ENCODE peak calls at places on chromosome 20, in four cellular contexts. One of them, this sample, is unnamed.

GRCh38 chr20:5214826-5215225 is 88.0 kb downstream of the CDS2 start:
- DNase-seq in prostate gland: no peak
- DNase-seq in SJCRH30: no peak
- DNase-seq in mammary epithelial cell: no peak
- DNase-seq in this sample: no peak

GRCh38 chr20:23246682-23247664 is 103.6 kb upstream of the NXT1 start:
- DNase-seq in prostate gland: no peak
- DNase-seq in SJCRH30: no peak
- DNase-seq in mammary epithelial cell: no peak
- DNase-seq in this sample: no peak

GRCh38 chr20:19921349-19921793 is 95.8 kb upstream of the NAA20 start:
- DNase-seq in prostate gland: no peak
- DNase-seq in SJCRH30: no peak
- DNase-seq in mammary epithelial cell: no peak
- DNase-seq in this sample: no peak

GRCh38 chr20:19974621-19975435 is 42.3 kb upstream of the NAA20 start:
- DNase-seq in mammary epithelial cell: peak; percentile 91
- DNase-seq in prostate gland: peak; percentile 87
- DNase-seq in SJCRH30: peak; percentile 77
- DNase-seq in this sample: peak; percentile 89

GRCh38 chr20:57263127-57263609 is 3.3 kb downstream of the BMP7 start:
- DNase-seq in prostate gland: no peak
- DNase-seq in mammary epithelial cell: peak; percentile 30
- DNase-seq in SJCRH30: no peak
- DNase-seq in this sample: no peak

GRCh38 chr20:58433759-58434158 is 44.7 kb downstream of the VAPB start:
- DNase-seq in mammary epithelial cell: peak; percentile 42
- DNase-seq in prostate gland: no peak
- DNase-seq in SJCRH30: no peak
- DNase-seq in this sample: no peak

GRCh38 chr20:25173886-25174308 is 21.6 kb upstream of the ENTPD6 start:
- DNase-seq in mammary epithelial cell: no peak
- DNase-seq in prostate gland: no peak
- DNase-seq in SJCRH30: no peak
- DNase-seq in this sample: no peak

GRCh38 chr20:21099653-21100589 is 6.2 kb downstream of the LINC00237 start:
- DNase-seq in prostate gland: no peak
- DNase-seq in mammary epithelial cell: no peak
- DNase-seq in SJCRH30: no peak
- DNase-seq in this sample: no peak

GRCh38 chr20:47859255-47859654 is 74.0 kb upstream of the SULF2 start:
- DNase-seq in mammary epithelial cell: peak; percentile 10
- DNase-seq in prostate gland: no peak
- DNase-seq in SJCRH30: no peak
- DNase-seq in this sample: no peak

GRCh38 chr20:39347626-39348025 is 385.5 kb downstream of the DHX35 start:
- DNase-seq in mammary epithelial cell: no peak
- DNase-seq in SJCRH30: no peak
- DNase-seq in prostate gland: no peak
- DNase-seq in this sample: no peak

GRCh38 chr20:57469418-57470211 is 55.3 kb downstream of the CTCFL start:
- DNase-seq in mammary epithelial cell: no peak
- DNase-seq in prostate gland: no peak
- DNase-seq in SJCRH30: peak; percentile 62
- DNase-seq in this sample: no peak

GRCh38 chr20:47487175-47487917 is 14.3 kb upstream of the NCOA3 start:
- DNase-seq in prostate gland: no peak
- DNase-seq in mammary epithelial cell: peak; percentile 58
- DNase-seq in SJCRH30: no peak
- DNase-seq in this sample: peak; percentile 13

GRCh38 chr20:1121439-1121838 is 3.0 kb downstream of the PSMF1 start:
- DNase-seq in prostate gland: no peak
- DNase-seq in mammary epithelial cell: no peak
- DNase-seq in SJCRH30: no peak
- DNase-seq in this sample: no peak

GRCh38 chr20:3889489-3890409 is 562 bp downstream of the PANK2 start:
- DNase-seq in mammary epithelial cell: peak; percentile 32
- DNase-seq in SJCRH30: peak; percentile 51
- DNase-seq in prostate gland: no peak
- DNase-seq in this sample: peak; percentile 23

GRCh38 chr20:8667306-8667705 is 401.6 kb upstream of the PLCB4 start:
- DNase-seq in SJCRH30: no peak
- DNase-seq in prostate gland: no peak
- DNase-seq in mammary epithelial cell: no peak
- DNase-seq in this sample: no peak

GRCh38 chr20:3406481-3407425 is 716 bp downstream of the DNAAF9 start:
- DNase-seq in prostate gland: peak; percentile 37
- DNase-seq in mammary epithelial cell: peak; percentile 40
- DNase-seq in SJCRH30: peak; percentile 28
- DNase-seq in this sample: no peak

GRCh38 chr20:22533823-22534751 is 50.3 kb downstream of the FOXA2 start:
- DNase-seq in prostate gland: no peak
- DNase-seq in SJCRH30: no peak
- DNase-seq in mammary epithelial cell: no peak
- DNase-seq in this sample: no peak

GRCh38 chr20:297925-298754 is 770 bp downstream of the ZCCHC3 start:
- DNase-seq in prostate gland: peak; percentile 53
- DNase-seq in SJCRH30: peak; percentile 63
- DNase-seq in mammary epithelial cell: peak; percentile 66
- DNase-seq in this sample: peak; percentile 57

GRCh38 chr20:22585786-22586493 is 1.6 kb upstream of the FOXA2 start:
- DNase-seq in mammary epithelial cell: no peak
- DNase-seq in prostate gland: no peak
- DNase-seq in SJCRH30: no peak
- DNase-seq in this sample: no peak

GRCh38 chr20:46036370-46036769 is 7.4 kb downstream of the SLC12A5 start:
- DNase-seq in mammary epithelial cell: no peak
- DNase-seq in SJCRH30: no peak
- DNase-seq in prostate gland: no peak
- DNase-seq in this sample: no peak

GRCh38 chr20:37915800-37916570 is 13.1 kb downstream of the VSTM2L start:
- DNase-seq in prostate gland: no peak
- DNase-seq in mammary epithelial cell: no peak
- DNase-seq in SJCRH30: peak; percentile 92
- DNase-seq in this sample: no peak

GRCh38 chr20:24657878-24658620 is 188.6 kb downstream of the SYNDIG1 start:
- DNase-seq in prostate gland: no peak
- DNase-seq in mammary epithelial cell: no peak
- DNase-seq in SJCRH30: peak; percentile 39
- DNase-seq in this sample: no peak

GRCh38 chr20:56663660-56664059 is 34.6 kb downstream of the TFAP2C start:
- DNase-seq in mammary epithelial cell: no peak
- DNase-seq in prostate gland: no peak
- DNase-seq in SJCRH30: no peak
- DNase-seq in this sample: no peak

GRCh38 chr20:47133809-47134456 is 222.6 kb downstream of the ZMYND8 start:
- DNase-seq in SJCRH30: peak; percentile 50
- DNase-seq in prostate gland: no peak
- DNase-seq in mammary epithelial cell: peak; percentile 36
- DNase-seq in this sample: no peak

GRCh38 chr20:40856653-40857052 is 167.6 kb upstream of the MAFB start:
- DNase-seq in prostate gland: no peak
- DNase-seq in mammary epithelial cell: no peak
- DNase-seq in SJCRH30: no peak
- DNase-seq in this sample: no peak

GRCh38 chr20:7741866-7742265 is 198.4 kb downstream of the HAO1 start:
- DNase-seq in prostate gland: no peak
- DNase-seq in SJCRH30: no peak
- DNase-seq in mammary epithelial cell: no peak
- DNase-seq in this sample: no peak

GRCh38 chr20:11853359-11853758 is 64.3 kb upstream of the BTBD3 start:
- DNase-seq in SJCRH30: no peak
- DNase-seq in mammary epithelial cell: peak; percentile 55
- DNase-seq in prostate gland: no peak
- DNase-seq in this sample: no peak

GRCh38 chr20:45611054-45611453 is 18.5 kb upstream of the WFDC10A start:
- DNase-seq in prostate gland: no peak
- DNase-seq in mammary epithelial cell: peak; percentile 97
- DNase-seq in SJCRH30: peak; percentile 42
- DNase-seq in this sample: no peak

GRCh38 chr20:8145246-8145639 is 13.2 kb downstream of the PLCB1 start:
- DNase-seq in SJCRH30: no peak
- DNase-seq in prostate gland: no peak
- DNase-seq in mammary epithelial cell: no peak
- DNase-seq in this sample: no peak

GRCh38 chr20:49345538-49345937 is 67.7 kb upstream of the ZNFX1 start:
- DNase-seq in prostate gland: peak; percentile 36
- DNase-seq in mammary epithelial cell: peak; percentile 42
- DNase-seq in SJCRH30: peak; percentile 92
- DNase-seq in this sample: no peak
- H3K27ac ChIP-seq in prostate gland: peak overlapping the region; percentile 7
- H3K27ac ChIP-seq in mammary epithelial cell: peak overlapping the region; percentile 78
- H3K27ac ChIP-seq in SJCRH30: peak overlapping the region; percentile 98
- H3K27ac ChIP-seq in this sample: no peak overlapping the region

GRCh38 chr20:36555248-36555647 is 13.9 kb downstream of the MYL9 start:
- DNase-seq in mammary epithelial cell: no peak
- DNase-seq in prostate gland: no peak
- DNase-seq in SJCRH30: no peak
- DNase-seq in this sample: no peak
- H3K27ac ChIP-seq in mammary epithelial cell: no peak overlapping the region
- H3K27ac ChIP-seq in prostate gland: no peak overlapping the region
- H3K27ac ChIP-seq in SJCRH30: no peak overlapping the region
- H3K27ac ChIP-seq in this sample: no peak overlapping the region

GRCh38 chr20:63627129-63627699 is 313 bp upstream of the GMEB2 start:
- DNase-seq in prostate gland: peak; percentile 93
- DNase-seq in mammary epithelial cell: peak; percentile 94
- DNase-seq in SJCRH30: peak; percentile 99
- DNase-seq in this sample: peak; percentile 56

GRCh38 chr20:63625771-63626423 is 1.0 kb downstream of the GMEB2 start:
- DNase-seq in mammary epithelial cell: no peak
- DNase-seq in prostate gland: no peak
- DNase-seq in SJCRH30: peak; percentile 81
- DNase-seq in this sample: no peak

GRCh38 chr20:63626424-63627128 is at the start of gene GMEB2:
- DNase-seq in prostate gland: peak; percentile 65
- DNase-seq in mammary epithelial cell: no peak
- DNase-seq in SJCRH30: peak; percentile 89
- DNase-seq in this sample: peak; percentile 79

GRCh38 chr20:63627700-63628245 is 872 bp upstream of the GMEB2 start:
- DNase-seq in prostate gland: no peak
- DNase-seq in mammary epithelial cell: no peak
- DNase-seq in SJCRH30: no peak
- DNase-seq in this sample: no peak

DNA sequence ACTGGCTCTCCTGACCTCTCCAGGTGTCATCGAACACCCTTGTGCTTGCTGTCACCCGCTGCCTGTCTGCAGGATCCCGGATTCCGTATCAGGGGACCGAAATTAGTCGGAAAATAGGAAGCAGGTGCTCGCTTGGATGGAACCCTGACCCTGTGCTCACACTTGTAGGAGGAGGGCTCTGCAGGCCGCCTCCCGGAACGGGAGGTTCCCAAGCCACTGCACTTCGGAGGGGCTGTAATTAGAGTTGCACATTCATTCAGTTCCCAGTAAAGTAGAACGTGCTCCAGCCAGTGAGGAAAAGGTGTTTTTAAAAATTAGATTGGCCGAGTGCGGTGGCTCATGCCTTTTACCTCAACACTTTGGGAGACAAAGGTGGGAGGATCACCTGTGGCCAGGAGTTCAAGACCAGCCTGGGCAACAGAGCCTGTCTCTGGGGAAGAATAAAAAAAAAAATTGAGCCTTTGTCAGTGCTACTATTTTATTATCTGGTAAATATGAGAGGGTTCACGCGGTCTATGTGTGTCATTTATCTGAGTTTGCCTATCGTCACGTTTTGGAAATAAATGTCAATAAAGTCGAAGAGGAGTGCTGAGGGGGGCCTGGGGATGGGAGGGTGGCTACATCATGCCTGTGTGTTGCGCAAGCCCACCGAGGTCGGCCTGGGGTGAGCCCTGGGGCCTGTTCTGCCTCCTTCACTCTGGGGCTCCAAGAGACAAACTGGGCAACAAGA is 1.5 kb upstream of the GMEB2 start:
- DNase-seq in SJCRH30: no peak
- DNase-seq in prostate gland: peak; percentile 54
- DNase-seq in mammary epithelial cell: peak; percentile 78
- DNase-seq in this sample: no peak
- H3K27ac ChIP-seq in SJCRH30: no peak overlapping the region
- H3K27ac ChIP-seq in prostate gland: peak overlapping the region; percentile 97
- H3K27ac ChIP-seq in mammary epithelial cell: peak overlapping the region; percentile 38
- H3K27ac ChIP-seq in this sample: peak overlapping the region; percentile 96

DNA sequence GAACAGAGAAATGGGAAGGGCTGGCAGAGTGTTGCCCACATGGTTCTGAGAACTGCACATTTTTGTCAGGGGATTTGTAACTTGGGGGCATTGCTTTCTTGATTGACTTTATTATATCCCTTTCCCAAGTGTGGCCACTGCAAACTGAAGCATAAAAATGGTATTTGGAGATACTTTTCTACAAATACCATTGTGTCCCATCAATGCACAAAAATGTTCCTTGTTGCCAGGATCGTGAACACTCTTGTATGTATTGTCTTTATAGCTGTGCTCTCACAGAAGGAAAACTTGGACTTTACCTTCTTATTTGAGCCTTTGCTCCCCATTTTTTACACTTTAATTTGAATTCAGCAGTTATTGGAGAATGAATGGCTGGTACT is 57.1 kb upstream of the C20orf144 start:
- DNase-seq in SJCRH30: no peak
- DNase-seq in prostate gland: no peak
- DNase-seq in mammary epithelial cell: no peak
- DNase-seq in this sample: no peak
- H3K27ac ChIP-seq in SJCRH30: no peak overlapping the region
- H3K27ac ChIP-seq in prostate gland: no peak overlapping the region
- H3K27ac ChIP-seq in mammary epithelial cell: no peak overlapping the region
- H3K27ac ChIP-seq in this sample: peak overlapping the region; percentile 31

GRCh38 chr20:36591854-36592641 is 13.5 kb upstream of the RAB5IF start:
- DNase-seq in SJCRH30: peak; percentile 43
- DNase-seq in prostate gland: peak; percentile 27
- DNase-seq in mammary epithelial cell: peak; percentile 9
- DNase-seq in this sample: no peak

GRCh38 chr20:36585410-36586125 is 12.2 kb downstream of the TGIF2 start:
- DNase-seq in mammary epithelial cell: peak; percentile 95
- DNase-seq in SJCRH30: no peak
- DNase-seq in prostate gland: no peak
- DNase-seq in this sample: no peak

GRCh38 chr20:36587388-36588136 is 14.2 kb downstream of the TGIF2 start:
- DNase-seq in SJCRH30: no peak
- DNase-seq in mammary epithelial cell: no peak
- DNase-seq in prostate gland: no peak
- DNase-seq in this sample: no peak

GRCh38 chr20:36593347-36593746 is 12.2 kb upstream of the RAB5IF start:
- DNase-seq in prostate gland: no peak
- DNase-seq in mammary epithelial cell: no peak
- DNase-seq in SJCRH30: no peak
- DNase-seq in this sample: no peak

GRCh38 chr20:36591281-36591680 is 14.3 kb upstream of the RAB5IF start:
- DNase-seq in SJCRH30: peak; percentile 86
- DNase-seq in prostate gland: no peak
- DNase-seq in mammary epithelial cell: no peak
- DNase-seq in this sample: no peak
- H3K27ac ChIP-seq in SJCRH30: peak overlapping the region; percentile 49
- H3K27ac ChIP-seq in prostate gland: no peak overlapping the region
- H3K27ac ChIP-seq in mammary epithelial cell: no peak overlapping the region
- H3K27ac ChIP-seq in this sample: no peak overlapping the region

This sample was measured in substantia nigra.